ENCODE peak calls at places on chromosomes 3 and 15, in six cellular contexts. F, J, V, B, W and R are unnamed samples.

GRCh38 chr3:124529826-124530571 is 200.3 kb upstream of the UMPS start:
- DNase-seq in V (no peak), B (no peak), J (no peak), F (no peak), W (no peak), R (no peak)

GRCh38 chr15:57235865-57236264 is 140.4 kb upstream of the CGNL1 start:
- DNase-seq in V (no peak), J (no peak), B (peak; percentile 57), F (no peak), W (peak; percentile 55), R (no peak)

GRCh38 chr3:114799789-114800188 is 347.3 kb downstream of the ZBTB20 start:
- DNase-seq in B (no peak), W (no peak), V (no peak), F (no peak), J (no peak), R (no peak)

GRCh38 chr3:123618076-123618703 is 33.3 kb upstream of the HACD2 start:
- DNase-seq in F (no peak), J (no peak), B (no peak), V (no peak), W (no peak), R (no peak)

GRCh38 chr3:30400924-30401323 is 205.5 kb upstream of the TGFBR2 start:
- DNase-seq in V (no peak), B (no peak), W (no peak), F (no peak), J (no peak), R (no peak)

GRCh38 chr15:74769463-74770025 is 12.3 kb upstream of the CSK start:
- DNase-seq in V (no peak), J (peak; percentile 12), B (no peak), F (no peak), W (no peak), R (no peak)

GRCh38 chr15:31265090-31265870 is 61.4 kb upstream of the KLF13 start:
- DNase-seq in W (peak; percentile 46), B (no peak), F (peak; percentile 3), J (peak; percentile 11), V (no peak), R (no peak)

GRCh38 chr3:126472277-126473006 is 3.2 kb downstream of the ZXDC start:
- DNase-seq in B (peak; percentile 78), J (peak; percentile 93), W (peak; percentile 86), F (no peak), V (no peak), R (no peak)

GRCh38 chr3:145959457-145960088 is 201.4 kb downstream of the PLOD2 start:
- DNase-seq in W (no peak), V (no peak), F (no peak), B (no peak), J (no peak), R (no peak)

GRCh38 chr15:45486317-45486716 is 36.2 kb downstream of the SLC30A4 start:
- DNase-seq in W (no peak), V (no peak), F (no peak), B (no peak), J (no peak), R (no peak)

GRCh38 chr3:189144645-189145044 is 27.1 kb upstream of the TPRG1 start:
- DNase-seq in V (peak; percentile 8), B (no peak), W (peak; percentile 31), J (no peak), F (no peak), R (peak; percentile 62)

GRCh38 chr3:32238816-32239637 is 547 bp downstream of the CMTM8 start:
- DNase-seq in F (peak; percentile 38), B (peak; percentile 22), V (no peak), W (peak; percentile 31), J (peak; percentile 37), R (peak; percentile 46)

GRCh38 chr15:67175643-67176071 is 78.8 kb downstream of the AAGAB start:
- DNase-seq in J (peak; percentile 50), W (peak; percentile 55), F (no peak), B (peak; percentile 79), V (no peak), R (peak; percentile 41)

GRCh38 chr3:143016321-143016972 is 15.1 kb downstream of the U2SURP start:
- DNase-seq in V (no peak), F (no peak), W (no peak), J (no peak), B (no peak), R (no peak)

GRCh38 chr3:48135773-48136495 is 52.3 kb downstream of the CDC25A start:
- DNase-seq in V (no peak), B (no peak), W (no peak), J (no peak), F (no peak), R (no peak)

GRCh38 chr3:128421966-128422365 is 44.7 kb downstream of the DNAJB8 start:
- DNase-seq in F (no peak), J (no peak), W (no peak), B (no peak), V (no peak), R (no peak)

GRCh38 chr3:128423525-128424147 is 43.1 kb downstream of the DNAJB8 start:
- DNase-seq in W (no peak), F (no peak), B (no peak), V (no peak), J (no peak), R (no peak)

GRCh38 chr3:128421439-128421836 is 45.3 kb downstream of the DNAJB8 start:
- DNase-seq in W (no peak), J (no peak), B (no peak), F (no peak), V (no peak), R (no peak)

GRCh38 chr3:128424508-128425069 is 42.1 kb downstream of the DNAJB8 start:
- DNase-seq in V (no peak), W (no peak), F (no peak), B (no peak), J (no peak), R (no peak)

DNA sequence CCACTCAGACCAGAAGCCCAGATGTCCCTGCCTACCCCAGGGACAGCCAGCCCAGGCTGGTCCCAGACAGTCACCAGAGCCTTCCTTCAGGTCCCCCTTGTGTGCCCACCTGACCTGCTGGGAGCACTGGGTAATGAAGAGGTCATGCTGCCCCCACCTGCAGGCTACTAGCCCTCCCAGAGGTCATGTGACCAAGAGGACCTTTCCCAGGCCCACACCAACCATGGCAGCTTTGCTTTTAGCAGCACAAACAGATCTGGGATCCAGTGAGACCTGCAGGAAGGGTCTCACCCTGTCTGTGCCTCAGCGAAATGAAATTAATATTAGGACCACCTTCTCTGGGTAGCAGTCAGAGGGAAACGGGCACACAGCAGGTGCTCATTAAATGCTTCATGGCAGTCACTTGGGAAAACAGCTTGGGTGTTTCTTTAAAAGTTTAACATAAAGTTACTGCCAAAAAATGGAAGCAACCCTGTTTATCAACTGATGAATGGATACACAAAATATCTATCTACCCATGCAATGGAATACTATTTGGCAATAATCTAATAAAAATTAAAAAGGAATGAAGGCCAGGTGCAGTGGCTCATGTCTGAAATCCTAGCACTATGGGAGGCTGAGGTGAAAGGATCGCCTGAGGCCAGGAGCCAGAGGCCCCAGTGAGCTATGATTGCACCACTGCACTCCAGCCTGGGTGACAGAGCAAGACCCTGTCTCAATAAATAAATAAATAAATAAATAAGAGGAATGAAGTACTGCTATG is 43.7 kb downstream of the DNAJB8 start:
- DNase-seq in W (no peak), B (peak; percentile 58), F (no peak), J (no peak), V (no peak), R (no peak)
- H3K27ac ChIP-seq in W (no peak overlapping the region), B (no peak overlapping the region), F (no peak overlapping the region), J (no peak overlapping the region), V (no peak overlapping the region), R (no peak overlapping the region)

GRCh38 chr3:61605589-61606175 is 44.3 kb downstream of the PTPRG start:
- DNase-seq in J (no peak), V (no peak), B (no peak), W (no peak), F (no peak), R (no peak)
- H3K4me3 ChIP-seq in J (no peak overlapping the region), V (no peak overlapping the region), B (no peak overlapping the region), W (no peak overlapping the region), F (no peak overlapping the region), R (no peak overlapping the region)

GRCh38 chr15:78265752-78266224 is 1.4 kb downstream of the DNAJA4 start:
- DNase-seq in J (peak; percentile 53), F (peak; percentile 34), V (no peak), W (peak; percentile 16), B (no peak), R (no peak)

GRCh38 chr15:78265137-78265460 is 737 bp downstream of the DNAJA4 start:
- DNase-seq in V (no peak), J (peak; percentile 33), F (no peak), B (no peak), W (no peak), R (no peak)

GRCh38 chr15:78263351-78263781 is 996 bp upstream of the DNAJA4 start:
- DNase-seq in B (no peak), J (no peak), V (no peak), F (no peak), W (no peak), R (no peak)

GRCh38 chr15:78264304-78265136 is at the start of gene DNAJA4:
- DNase-seq in F (peak; percentile 64), W (peak; percentile 29), J (peak; percentile 63), V (peak; percentile 56), B (no peak), R (peak; percentile 54)

GRCh38 chr15:78263907-78264303 is 457 bp upstream of the DNAJA4 start:
- DNase-seq in F (no peak), W (no peak), B (no peak), V (no peak), J (no peak), R (no peak)
- H3K27ac ChIP-seq in F (peak overlapping the region; percentile 94), W (no peak overlapping the region), B (no peak overlapping the region), V (peak overlapping the region; percentile 47), J (no peak overlapping the region), R (peak overlapping the region; percentile 70)

GRCh38 chr3:105770410-105770809 is 98.4 kb downstream of the CBLB start:
- DNase-seq in J (no peak), B (no peak), F (no peak), V (no peak), W (no peak), R (no peak)
- H3K4me3 ChIP-seq in J (no peak overlapping the region), B (no peak overlapping the region), F (no peak overlapping the region), V (no peak overlapping the region), W (no peak overlapping the region), R (no peak overlapping the region)

GRCh38 chr3:44478055-44478468 is 592 bp upstream of the ZNF445 start:
- DNase-seq in J (no peak), W (no peak), F (no peak), B (no peak), V (no peak), R (no peak)
- H3K27ac ChIP-seq in J (no peak overlapping the region), W (peak overlapping the region; percentile 68), F (peak overlapping the region; percentile 79), B (no peak overlapping the region), V (no peak overlapping the region), R (no peak overlapping the region)

DNA sequence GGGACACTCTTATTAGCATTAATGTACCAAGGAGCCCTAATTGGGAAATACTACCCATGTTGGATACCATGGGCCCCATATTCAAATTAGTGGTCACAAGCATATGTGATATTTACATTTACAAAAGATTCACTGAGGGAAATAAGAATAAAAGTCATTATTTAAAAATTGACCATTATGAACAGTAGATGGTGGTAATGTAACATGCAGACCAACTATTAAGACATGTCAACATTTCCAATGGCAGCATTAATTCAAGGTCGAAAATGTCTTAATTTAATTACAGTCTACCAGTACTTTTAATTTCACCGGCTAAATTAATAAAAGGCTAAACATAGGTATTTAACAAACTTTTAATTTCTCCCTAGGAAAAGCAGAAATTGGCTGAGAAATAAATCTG is 26.3 kb downstream of the NEK11 start:
- DNase-seq in F (no peak), V (no peak), J (no peak), B (no peak), W (no peak), R (no peak)
- H3K4me3 ChIP-seq in F (no peak overlapping the region), V (no peak overlapping the region), J (no peak overlapping the region), B (no peak overlapping the region), W (no peak overlapping the region), R (no peak overlapping the region)